ENCODE peak calls at places on chromosome 22, in five cellular contexts. A is fibroblast of lung, D is Karpas-422, E is HCT116, S is OCI-LY7. U is an unnamed sample.

GRCh38 chr22:44448271-44448780 is 49.7 kb downstream of the RTL6 start:
- DNase-seq in A (peak), D (peak), E (no peak), S (no peak), U (peak)

GRCh38 chr22:29476116-29476515 is 3.9 kb upstream of the NEFH start:
- DNase-seq in A (no peak), D (no peak), E (no peak), S (no peak), U (no peak)

GRCh38 chr22:26972281-26972680 is 314.9 kb downstream of the MIAT start:
- DNase-seq in A (no peak), D (no peak), E (no peak), S (no peak), U (no peak)

GRCh38 chr22:42397332-42398246 is 34.6 kb downstream of the NFAM1 start:
- DNase-seq in A (no peak), D (peak), E (no peak), S (peak), U (no peak)

GRCh38 chr22:29737251-29738117 is 17.7 kb downstream of the CABP7 start:
- DNase-seq in A (peak), D (no peak), E (no peak), S (no peak), U (no peak)

GRCh38 chr22:50027639-50028537 is 15.3 kb upstream of the IL17REL start:
- DNase-seq in A (peak), D (peak), E (no peak), S (peak), U (peak)

GRCh38 chr22:31244044-31244942 is 32.2 kb downstream of the LIMK2 start:
- DNase-seq in A (peak), D (no peak), E (peak), S (no peak), U (peak)

GRCh38 chr22:43477151-43477725 is 65.4 kb downstream of the MPPED1 start:
- DNase-seq in A (no peak), D (no peak), E (no peak), S (no peak), U (no peak)

GRCh38 chr22:19663821-19664325 is 50.4 kb upstream of the SEPTIN5 start:
- DNase-seq in A (peak), D (no peak), E (no peak), S (no peak), U (no peak)

GRCh38 chr22:48943567-48944432 is 883.9 kb downstream of the BRD1 start:
- DNase-seq in A (no peak), D (peak), E (no peak), S (peak), U (peak)

GRCh38 chr22:46237453-46238158 is 12.5 kb downstream of the CDPF1 start:
- DNase-seq in A (no peak), D (no peak), E (no peak), S (no peak), U (no peak)

GRCh38 chr22:17865183-17866055 is 91.2 kb upstream of the BID start:
- DNase-seq in A (no peak), D (no peak), E (no peak), S (no peak), U (no peak)

GRCh38 chr22:29706991-29707390 is 12.8 kb upstream of the CABP7 start:
- DNase-seq in A (no peak), D (no peak), E (no peak), S (no peak), U (no peak)

GRCh38 chr22:33076368-33076767 is 18.2 kb upstream of the SYN3 start:
- DNase-seq in A (no peak), D (no peak), E (no peak), S (no peak), U (no peak)

GRCh38 chr22:27149886-27150529 is 492.6 kb downstream of the MIAT start:
- DNase-seq in A (no peak), D (no peak), E (no peak), S (no peak), U (no peak)

GRCh38 chr22:44524806-44525205 is 26.8 kb upstream of the RTL6 start:
- DNase-seq in A (no peak), D (no peak), E (no peak), S (no peak), U (no peak)

GRCh38 chr22:17774206-17774927 is at the start of gene BID:
- DNase-seq in A (no peak), D (peak), E (no peak), S (peak), U (peak)

GRCh38 chr22:44336962-44337657 is 24.4 kb upstream of the SHISAL1 start:
- DNase-seq in A (no peak), D (no peak), E (no peak), S (no peak), U (no peak)

GRCh38 chr22:27222178-27222577 is 564.8 kb downstream of the MIAT start:
- DNase-seq in A (no peak), D (no peak), E (no peak), S (no peak), U (no peak)

GRCh38 chr22:17634696-17635095 is 3.9 kb upstream of the BCL2L13 start:
- DNase-seq in A (no peak), D (no peak), E (no peak), S (no peak), U (no peak)

GRCh38 chr22:38952382-38952993 is 4.9 kb upstream of the APOBEC3A start:
- DNase-seq in A (no peak), D (no peak), E (no peak), S (no peak), U (no peak)

GRCh38 chr22:47175151-47175760 is 412.8 kb downstream of the TBC1D22A start:
- DNase-seq in A (peak), D (no peak), E (no peak), S (no peak), U (no peak)

GRCh38 chr22:30425616-30426394 is at the start of gene MTFP1:
- DNase-seq in A (peak), D (peak), E (no peak), S (peak), U (peak)

GRCh38 chr22:17264321-17265052 is 45.3 kb upstream of the ADA2 start:
- DNase-seq in A (peak), D (no peak), E (no peak), S (no peak), U (no peak)

GRCh38 chr22:40857309-40857851 is 432 bp downstream of the XPNPEP3 start:
- DNase-seq in A (peak), D (peak), E (no peak), S (no peak), U (no peak)

GRCh38 chr22:23772315-23773246 is at the start of gene MMP11:
- DNase-seq in A (no peak), D (peak), E (no peak), S (peak), U (peak)

GRCh38 chr22:26035523-26035922 is 133.7 kb upstream of the SEZ6L start:
- DNase-seq in A (no peak), D (no peak), E (no peak), S (no peak), U (no peak)

GRCh38 chr22:31490496-31490925 is 869 bp upstream of the EIF4ENIF1 start:
- DNase-seq in A (peak), D (peak), E (peak), S (peak), U (peak)

GRCh38 chr22:42489000-42489399 is 30.6 kb downstream of the RRP7A start:
- DNase-seq in A (no peak), D (no peak), E (no peak), S (no peak), U (no peak)

GRCh38 chr22:19429950-19430889 is 1.3 kb downstream of the HIRA start:
- DNase-seq in A (peak), D (peak), E (no peak), S (peak), U (peak)

GRCh38 chr22:23889620-23890019 is 4.6 kb upstream of the MIF start:
- DNase-seq in A (no peak), D (no peak), E (no peak), S (no peak), U (no peak)

GRCh38 chr22:41480397-41480735 is 11.4 kb downstream of the ACO2 start:
- DNase-seq in A (peak), D (no peak), E (no peak), S (no peak), U (no peak)

GRCh38 chr22:46256358-46256958 is 6.4 kb upstream of the CDPF1 start:
- DNase-seq in A (no peak), D (no peak), E (no peak), S (no peak), U (peak)

GRCh38 chr22:50712341-50713007 is 25.5 kb upstream of the ACR start:
- DNase-seq in A (no peak), D (no peak), E (no peak), S (no peak), U (no peak)

GRCh38 chr22:31969789-31970489 is 25.6 kb downstream of the YWHAH start:
- DNase-seq in A (peak), D (peak), E (peak), S (peak), U (peak)

GRCh38 chr22:23305321-23305910 is 125.1 kb downstream of the BCR start:
- DNase-seq in A (peak), D (no peak), E (no peak), S (no peak), U (peak)

GRCh38 chr22:25765801-25766200 is 23.8 kb downstream of the MYO18B start:
- DNase-seq in A (no peak), D (no peak), E (no peak), S (no peak), U (no peak)

GRCh38 chr22:49199224-49199623 is 628.4 kb downstream of the BRD1 start:
- DNase-seq in A (no peak), D (no peak), E (no peak), S (no peak), U (no peak)

GRCh38 chr22:27531782-27532530 is 269.6 kb downstream of the MN1 start:
- DNase-seq in A (peak), D (no peak), E (no peak), S (no peak), U (peak)

DNA sequence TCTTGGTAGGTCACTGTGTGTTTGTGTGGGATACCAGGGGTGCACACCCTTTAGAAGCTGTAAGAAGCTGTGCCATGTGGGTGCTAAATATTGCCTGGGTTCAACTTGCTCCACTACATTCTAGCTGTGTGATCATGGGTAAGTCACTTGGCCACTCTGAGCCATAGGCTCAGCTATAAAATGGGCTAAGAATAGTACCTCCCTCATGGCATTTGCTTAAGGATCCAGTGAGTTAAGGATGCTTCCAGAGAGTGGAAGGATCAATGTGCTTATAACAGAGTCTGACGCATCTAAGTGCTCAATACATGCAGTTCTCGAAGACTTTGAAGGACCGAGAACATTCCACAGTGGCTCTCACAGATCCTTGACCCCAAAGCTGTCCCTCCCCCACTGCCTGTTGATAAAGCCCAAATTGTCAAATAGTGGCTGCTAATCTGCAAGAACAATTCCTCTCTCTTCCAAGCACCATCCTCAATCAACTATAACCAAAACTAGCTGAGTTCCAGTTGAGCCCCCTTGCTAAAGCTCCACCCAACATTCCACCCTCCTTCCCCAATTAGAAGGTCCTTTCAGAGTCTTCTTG is 13.2 kb upstream of the TMPRSS6 start:
- DNase-seq in A (no peak), D (no peak), E (no peak), S (no peak), U (no peak)
- H3K4me3 ChIP-seq in A (no peak), D (no peak), E (no peak), S (no peak), U (no peak)

GRCh38 chr22:22109693-22110466 is 127.3 kb upstream of the TOP3B start:
- DNase-seq in A (no peak), D (peak), E (no peak), S (peak), U (peak)
- H2AFZ ChIP-seq in A (no peak), D (peak), E (peak), S (peak), U (no peak)

GRCh38 chr22:35350539-35351503 is 30.1 kb upstream of the HMOX1 start:
- DNase-seq in A (peak), D (peak), E (peak), S (peak), U (peak)

GRCh38 chr22:35348026-35348590 is 32.8 kb upstream of the HMOX1 start:
- DNase-seq in A (no peak), D (no peak), E (no peak), S (no peak), U (no peak)

GRCh38 chr22:35348703-35349102 is 32.2 kb upstream of the HMOX1 start:
- DNase-seq in A (no peak), D (no peak), E (no peak), S (no peak), U (no peak)

GRCh38 chr22:35349704-35350538 is 31.0 kb upstream of the HMOX1 start:
- DNase-seq in A (peak), D (no peak), E (no peak), S (peak), U (no peak)

GRCh38 chr22:35349368-35349703 is 31.6 kb upstream of the HMOX1 start:
- DNase-seq in A (no peak), D (no peak), E (no peak), S (peak), U (no peak)
- H3K4me3 ChIP-seq in A (no peak), D (no peak), E (no peak), S (peak), U (no peak)

GRCh38 chr22:36886016-36886415 is 25.2 kb downstream of the NCF4 start:
- DNase-seq in A (no peak), D (no peak), E (no peak), S (no peak), U (no peak)
- H2AFZ ChIP-seq in A (no peak), D (no peak), E (no peak), S (no peak), U (no peak)

DNA sequence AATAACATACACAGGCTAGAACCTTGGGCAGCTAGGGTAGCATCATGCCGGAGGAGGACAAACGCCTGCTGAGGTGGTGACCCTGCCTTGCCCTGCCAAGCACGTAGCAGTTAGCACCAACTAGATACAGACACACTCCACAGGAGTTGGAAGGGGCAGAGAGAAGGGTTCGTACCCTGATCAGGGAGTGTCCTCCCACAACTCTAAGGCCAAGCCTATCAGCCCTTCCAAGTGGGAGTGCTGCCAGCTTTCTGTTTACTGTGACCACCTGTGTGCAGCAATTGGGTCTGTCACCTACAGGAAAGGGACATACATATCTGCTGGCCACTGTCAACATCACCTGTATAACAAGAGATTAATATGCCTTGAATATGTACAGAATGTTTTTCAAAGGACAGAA is 1.9 kb upstream of the THAP7 start:
- DNase-seq in A (no peak), D (no peak), E (no peak), S (no peak), U (no peak)
- H3K4me3 ChIP-seq in A (peak), D (peak), E (no peak), S (peak), U (peak)

U was measured in PC-3.